ENCODE peak calls at places on chromosomes 6 and 20, in seven cellular contexts. I, K, U, H, S, Q and W are unnamed samples.

GRCh38 chr6:161233986-161234620 is 39.8 kb downstream of the AGPAT4 start:
- DNase-seq in I (peak; percentile 49), K (peak; percentile 88), U (no peak), H (no peak), S (no peak), Q (no peak), W (peak; percentile 40)

GRCh38 chr20:5061209-5061608 is 58.5 kb downstream of the PCNA start:
- DNase-seq in I (peak; percentile 49), K (peak; percentile 98), U (no peak), H (no peak), S (no peak), Q (no peak), W (peak; percentile 65)

GRCh38 chr20:52958206-52958605 is 14.0 kb upstream of the TSHZ2 start:
- DNase-seq in I (no peak), K (no peak), U (no peak), H (no peak), S (no peak), Q (no peak), W (no peak)

GRCh38 chr6:153858529-153858928 is 180.5 kb upstream of the OPRM1 start:
- DNase-seq in I (no peak), K (no peak), U (no peak), H (no peak), S (no peak), Q (no peak), W (no peak)

GRCh38 chr6:155185544-155185943 is 78.3 kb upstream of the CLDN20 start:
- DNase-seq in I (no peak), K (peak; percentile 74), U (no peak), H (no peak), S (no peak), Q (no peak), W (no peak)

GRCh38 chr6:154487367-154488275 is 22.9 kb downstream of the CNKSR3 start:
- DNase-seq in I (no peak), K (no peak), U (no peak), H (no peak), S (no peak), Q (no peak), W (no peak)

GRCh38 chr20:33650753-33651561 is 11.2 kb upstream of the C20orf144 start:
- DNase-seq in I (no peak), K (peak; percentile 80), U (no peak), H (no peak), S (no peak), Q (no peak), W (no peak)

GRCh38 chr6:89952696-89953095 is 58.4 kb downstream of the GJA10 start:
- DNase-seq in I (peak; percentile 73), K (peak; percentile 83), U (peak; percentile 56), H (peak; percentile 38), S (no peak), Q (peak; percentile 86), W (peak; percentile 71)

GRCh38 chr6:159985296-159985940 is 16.5 kb downstream of the IGF2R start:
- DNase-seq in I (no peak), K (no peak), U (no peak), H (no peak), S (no peak), Q (no peak), W (no peak)

GRCh38 chr6:17628873-17629272 is 28.8 kb downstream of the FAM8A1 start:
- DNase-seq in I (no peak), K (no peak), U (no peak), H (no peak), S (no peak), Q (no peak), W (no peak)

GRCh38 chr6:155121699-155122098 is 126.6 kb downstream of the TIAM2 start:
- DNase-seq in I (no peak), K (no peak), U (no peak), H (no peak), S (no peak), Q (no peak), W (no peak)

GRCh38 chr6:56528412-56528841 is 114.3 kb downstream of the DST start:
- DNase-seq in I (peak; percentile 96), K (peak; percentile 64), U (no peak), H (no peak), S (peak; percentile 62), Q (no peak), W (no peak)

GRCh38 chr6:123908813-123909212 is 105.1 kb downstream of the NKAIN2 start:
- DNase-seq in I (no peak), K (no peak), U (no peak), H (no peak), S (no peak), Q (no peak), W (no peak)

GRCh38 chr6:118743744-118744143 is 92.4 kb upstream of the CEP85L start:
- DNase-seq in I (no peak), K (no peak), U (no peak), H (no peak), S (no peak), Q (no peak), W (no peak)

GRCh38 chr6:138161434-138162103 is at the start of gene ARFGEF3:
- DNase-seq in I (no peak), K (peak; percentile 70), U (peak; percentile 15), H (no peak), S (peak; percentile 8), Q (peak; percentile 43), W (no peak)

GRCh38 chr6:148602136-148602535 is 144.7 kb upstream of the UST start:
- DNase-seq in I (no peak), K (no peak), U (no peak), H (no peak), S (no peak), Q (no peak), W (no peak)

GRCh38 chr6:97863697-97864096 is 580.7 kb upstream of the MMS22L start:
- DNase-seq in I (no peak), K (no peak), U (no peak), H (no peak), S (no peak), Q (no peak), W (no peak)

GRCh38 chr20:39660251-39660650 is 698.1 kb downstream of the DHX35 start:
- DNase-seq in I (no peak), K (peak; percentile 18), U (no peak), H (no peak), S (no peak), Q (no peak), W (no peak)

GRCh38 chr6:143755301-143755744 is 77.6 kb downstream of the PHACTR2 start:
- DNase-seq in I (no peak), K (no peak), U (no peak), H (no peak), S (no peak), Q (no peak), W (no peak)

GRCh38 chr6:36721369-36722140 is 23.9 kb downstream of the RAB44 start:
- DNase-seq in I (no peak), K (no peak), U (no peak), H (no peak), S (no peak), Q (no peak), W (no peak)

GRCh38 chr6:90048191-90048969 is 154.1 kb downstream of the GJA10 start:
- DNase-seq in I (no peak), K (no peak), U (no peak), H (no peak), S (no peak), Q (no peak), W (no peak)

GRCh38 chr6:9405369-9405768 is 970.0 kb upstream of the SLC35B3 start:
- DNase-seq in I (peak; percentile 61), K (peak; percentile 91), U (no peak), H (no peak), S (peak; percentile 19), Q (no peak), W (peak; percentile 44)

GRCh38 chr20:48350291-48350988 is 477.4 kb downstream of the PREX1 start:
- DNase-seq in I (no peak), K (no peak), U (no peak), H (no peak), S (no peak), Q (no peak), W (no peak)

GRCh38 chr20:23868321-23868720 is 11.2 kb downstream of the CST5 start:
- DNase-seq in I (no peak), K (no peak), U (no peak), H (no peak), S (no peak), Q (no peak), W (no peak)

GRCh38 chr6:129696028-129696418 is 14.0 kb downstream of the ARHGAP18 start:
- DNase-seq in I (no peak), K (no peak), U (no peak), H (no peak), S (no peak), Q (no peak), W (no peak)

GRCh38 chr20:34525342-34525708 is 9.1 kb downstream of the DYNLRB1 start:
- DNase-seq in I (no peak), K (no peak), U (no peak), H (no peak), S (no peak), Q (no peak), W (no peak)

GRCh38 chr6:110951986-110952794 is 6.3 kb upstream of the GTF3C6 start:
- DNase-seq in I (peak; percentile 73), K (peak; percentile 88), U (no peak), H (no peak), S (no peak), Q (no peak), W (peak; percentile 60)

GRCh38 chr6:150685860-150686259 is 86.2 kb downstream of the PLEKHG1 start:
- DNase-seq in I (no peak), K (peak; percentile 76), U (peak; percentile 7), H (peak; percentile 1), S (no peak), Q (no peak), W (peak; percentile 28)

GRCh38 chr20:63017076-63017825 is 10.5 kb upstream of the BHLHE23 start:
- DNase-seq in I (no peak), K (no peak), U (no peak), H (no peak), S (no peak), Q (peak; percentile 12), W (no peak)